ENCODE peak calls at places on chromosomes 12 and 14, in eight cellular contexts. W is astrocyte of the cerebellum, E is fibroblast of lung, N is uterus, O is epithelial cell of esophagus, B is heart left ventricle, Z is astrocyte of the spinal cord, J is AG09319. X is an unnamed sample.

GRCh38 chr14:90253826-90254225 is 2.5 kb upstream of the PSMC1 start:
- DNase-seq in B (no peak), Z (no peak), N (no peak), J (no peak), W (no peak), E (no peak), O (no peak), X (no peak)

GRCh38 chr12:132608231-132609171 is 1.9 kb downstream of the LRCOL1 start:
- DNase-seq in E (peak; percentile 58), W (no peak), O (no peak), Z (no peak), B (peak; percentile 37), J (no peak), N (no peak), X (no peak)

GRCh38 chr12:130498589-130499385 is 161.1 kb downstream of the PIWIL1 start:
- DNase-seq in N (no peak), Z (no peak), J (no peak), B (no peak), O (no peak), W (no peak), E (no peak), X (no peak)

GRCh38 chr12:51238037-51238509 is 553 bp upstream of the DAZAP2 start:
- DNase-seq in J (no peak), Z (no peak), O (peak; percentile 28), E (no peak), N (no peak), B (no peak), W (no peak), X (no peak)

GRCh38 chr14:25394356-25394755 is 344.4 kb upstream of the STXBP6 start:
- DNase-seq in Z (no peak), W (no peak), B (no peak), E (no peak), N (no peak), O (no peak), J (no peak), X (no peak)

GRCh38 chr14:36281309-36281708 is 39.1 kb downstream of the MBIP start:
- DNase-seq in O (no peak), W (no peak), Z (peak; percentile 12), N (no peak), B (no peak), E (no peak), J (no peak), X (no peak)

GRCh38 chr14:51304428-51304827 is 64.4 kb downstream of the TMX1 start:
- DNase-seq in J (no peak), O (peak; percentile 67), E (peak; percentile 20), B (no peak), W (peak; percentile 49), N (no peak), Z (peak; percentile 81), X (peak; percentile 29)

GRCh38 chr14:22922294-22922693 is 3.3 kb upstream of the RBM23 start:
- DNase-seq in E (no peak), B (no peak), J (no peak), N (no peak), W (no peak), O (no peak), Z (no peak), X (no peak)

GRCh38 chr12:26338574-26339572 is 143.5 kb downstream of the SSPN start:
- DNase-seq in B (no peak), J (no peak), Z (peak; percentile 51), N (no peak), W (no peak), O (peak; percentile 82), E (peak; percentile 20), X (no peak)

GRCh38 chr12:68007023-68007422 is 17.8 kb downstream of the IFNG-AS1 start:
- DNase-seq in J (peak; percentile 15), W (no peak), E (peak; percentile 14), O (peak; percentile 4), N (no peak), B (no peak), Z (no peak), X (no peak)

GRCh38 chr14:79274641-79275366 is 936.5 kb downstream of the DIO2 start:
- DNase-seq in N (no peak), W (no peak), O (no peak), B (no peak), E (peak; percentile 12), J (no peak), Z (no peak), X (no peak)
- TF ChIP-seq CTCF in N (no peak), W (no peak), O (no peak), B (no peak), E (no peak), J (no peak), Z (peak; percentile 26), X (no peak)

GRCh38 chr12:122137229-122137628 is 36.8 kb downstream of the IL31 start:
- DNase-seq in N (no peak), O (no peak), E (no peak), J (no peak), Z (no peak), W (no peak), B (no peak), X (no peak)
- TF ChIP-seq CTCF in N (no peak), O (no peak), E (no peak), J (no peak), Z (peak; percentile 27), W (peak; percentile 35), B (no peak), X (no peak)

DNA sequence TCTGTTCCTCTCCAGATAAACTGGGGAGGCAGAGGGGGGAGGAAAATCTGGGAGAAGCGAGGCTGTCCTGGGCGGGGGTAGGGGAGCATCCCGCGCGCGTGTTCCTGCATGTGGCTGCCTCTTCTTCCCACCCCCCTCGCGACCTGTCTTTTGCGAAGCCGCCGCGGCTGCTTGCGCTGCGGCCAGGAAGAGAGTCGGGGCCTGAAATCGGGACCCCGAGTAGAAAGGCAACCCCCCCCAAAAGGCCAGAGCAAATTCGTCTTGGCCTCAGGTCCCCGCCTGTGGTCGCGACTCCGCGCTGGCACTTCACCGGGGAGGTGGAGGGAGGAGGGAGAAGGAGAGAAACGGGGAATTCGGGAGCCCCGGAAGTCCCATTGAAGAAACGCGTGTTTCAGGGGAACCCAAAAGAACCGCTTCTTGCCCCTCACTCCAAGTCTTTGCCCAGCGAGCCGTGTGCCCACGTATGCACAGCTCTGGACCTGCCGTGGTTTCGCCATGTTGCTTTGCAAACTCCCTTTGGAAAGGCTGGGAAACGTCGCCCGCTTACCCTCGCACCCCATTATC is 916 bp downstream of the CCND2 start:
- DNase-seq in N (peak; percentile 43), O (no peak), J (no peak), Z (no peak), E (peak; percentile 30), B (no peak), W (no peak), X (no peak)
- TF ChIP-seq CTCF in N (no peak), O (no peak), J (no peak), Z (no peak), E (no peak), B (no peak), W (no peak), X (no peak)

DNA sequence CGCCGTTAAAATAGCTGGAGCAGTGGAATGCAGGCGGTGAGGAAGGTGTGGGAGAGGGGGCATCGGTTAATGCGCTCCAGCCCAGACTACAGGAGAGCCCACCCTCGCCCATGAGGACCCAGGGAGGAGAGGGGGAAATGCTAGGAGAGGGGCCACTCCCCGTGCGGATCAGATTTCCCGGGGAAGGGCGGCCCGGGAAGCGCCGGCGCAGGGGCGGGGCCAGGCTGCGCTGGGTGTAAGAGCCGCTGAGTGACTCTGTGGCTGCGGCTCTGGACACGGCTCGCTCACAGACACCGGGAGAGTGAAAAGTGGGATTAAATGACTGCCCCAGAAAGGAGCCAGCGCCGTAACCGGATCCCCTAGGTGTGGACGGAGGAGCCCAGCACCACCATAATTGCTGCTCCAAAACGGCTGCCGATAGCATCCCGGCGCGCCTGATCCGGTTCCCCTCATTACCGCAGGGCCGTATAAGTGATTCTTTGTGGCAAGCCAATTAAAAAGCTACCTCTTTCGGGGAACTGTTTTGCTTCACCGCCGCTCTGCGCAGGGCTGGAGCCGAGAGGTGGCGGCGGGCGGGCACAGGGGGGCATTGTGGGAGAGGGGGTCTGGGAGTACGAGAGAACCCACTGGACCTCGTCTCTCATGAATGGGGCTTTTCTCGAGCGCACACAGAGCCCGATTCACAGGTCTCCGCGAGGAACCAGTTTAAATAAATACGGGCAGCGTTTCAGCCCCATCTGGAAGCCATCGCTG is 2.7 kb downstream of the COL2A1 start:
- DNase-seq in N (no peak), J (no peak), E (peak; percentile 24), O (peak; percentile 69), B (no peak), Z (peak; percentile 29), W (no peak), X (peak; percentile 67)
- TF ChIP-seq CTCF in N (no peak), J (no peak), E (no peak), O (no peak), B (no peak), Z (no peak), W (no peak), X (no peak)

DNA sequence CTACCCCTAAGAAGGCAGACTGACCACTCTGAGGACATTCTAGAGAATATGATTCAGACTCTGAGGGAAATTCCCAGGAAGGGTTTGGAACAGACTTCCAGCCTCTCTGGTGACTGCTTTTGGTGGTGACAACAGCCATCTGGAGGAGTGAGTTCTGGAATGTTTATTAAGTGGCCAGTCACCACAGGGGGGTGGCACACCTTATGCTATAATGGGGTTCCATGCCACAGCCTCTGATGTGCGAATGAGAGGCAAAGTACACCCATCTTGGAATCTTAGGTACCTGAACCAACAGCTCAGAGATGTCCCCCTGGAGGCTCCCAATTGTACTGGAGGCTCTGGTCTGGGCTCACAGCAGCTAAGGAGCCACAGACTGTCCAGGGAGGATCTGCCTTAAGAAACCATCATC is 9.5 kb upstream of the TINF2 start:
- DNase-seq in N (no peak), B (no peak), W (no peak), E (no peak), Z (no peak), O (peak; percentile 39), J (no peak), X (no peak)
- TF ChIP-seq CTCF in N (no peak), B (no peak), W (no peak), E (no peak), Z (no peak), O (no peak), J (no peak), X (no peak)

DNA sequence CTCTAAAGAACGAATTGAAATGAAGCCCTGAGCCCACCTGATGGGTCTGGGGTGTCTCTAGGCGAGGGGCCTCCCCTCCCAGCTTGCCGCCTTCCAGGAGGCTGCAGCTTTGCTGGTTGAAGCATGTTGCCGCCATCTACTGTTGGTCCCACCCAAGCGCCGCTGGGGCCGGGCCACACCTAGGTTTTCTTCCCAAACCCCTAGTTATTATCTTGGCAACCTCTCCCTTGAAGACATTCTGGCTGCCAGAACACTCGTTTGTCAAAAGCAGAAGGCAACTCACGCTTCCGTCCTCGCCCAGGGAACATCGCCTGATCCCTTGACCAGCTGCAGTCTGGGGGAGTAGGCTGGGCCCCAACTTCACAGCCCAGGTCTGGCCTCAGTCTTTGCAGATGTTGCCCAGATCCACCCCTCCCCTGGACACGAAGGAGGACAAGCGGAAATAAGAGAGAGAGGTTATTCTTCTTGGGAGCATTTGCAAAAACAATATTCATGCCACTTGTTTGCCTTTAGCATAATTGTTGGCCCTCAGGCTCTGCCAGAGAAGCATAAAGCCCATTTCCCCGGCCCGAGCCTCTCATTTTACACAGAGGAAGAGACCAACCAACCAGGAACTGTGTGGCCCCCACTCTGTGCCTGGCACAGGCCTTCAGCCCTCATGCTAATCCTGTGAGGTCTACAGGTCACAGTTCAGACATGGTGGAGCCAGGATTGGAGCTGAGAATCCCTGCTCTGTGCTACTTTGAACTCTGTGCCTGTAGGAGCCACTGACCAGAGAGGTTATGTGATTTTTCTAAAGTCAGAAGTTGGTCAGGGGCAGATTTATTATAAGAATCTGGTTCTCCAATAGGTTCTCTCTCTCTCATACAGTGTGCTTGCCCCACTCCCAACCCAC is 6.7 kb downstream of the EMP1 start:
- DNase-seq in N (peak; percentile 72), E (no peak), Z (no peak), J (no peak), W (no peak), O (no peak), B (peak; percentile 75), X (no peak)
- TF ChIP-seq CTCF in N (no peak), E (peak; percentile 9), Z (peak; percentile 37), J (peak; percentile 58), W (peak; percentile 8), O (no peak), B (peak; percentile 31), X (no peak)